ENCODE peak calls at places on chromosomes 2 and 18, in five cellular contexts. N is Calu3; D is activated CD4-positive, alpha-beta T cell treated with anti-CD3 and anti-CD28 coated beads, Interleukin-2, amount 50 U/mL, for 1 hour; M is NCI-H1417; Y is CD8-positive, alpha-beta T cell. S is an unnamed sample.
A peak's percentile ranks its signal among the peaks of the same experiment; 100 is the strongest.

GRCh38 chr2:15663802-15664201 is 72.1 kb downstream of the DDX1 start:
- DNase-seq in N (no peak), D (no peak), M (no peak), Y (no peak), S (no peak)

GRCh38 chr2:240467659-240468299 is 32.3 kb downstream of the GPC1 start:
- DNase-seq in N (no peak), D (peak; percentile 0), M (no peak), Y (no peak), S (peak; percentile 4)

GRCh38 chr18:21330122-21330701 is 88.2 kb downstream of the GREB1L start:
- DNase-seq in N (peak; percentile 19), D (no peak), M (no peak), Y (no peak), S (no peak)

GRCh38 chr2:48423376-48423775 is 106.6 kb upstream of the STON1 start:
- DNase-seq in N (no peak), D (no peak), M (no peak), Y (no peak), S (no peak)

GRCh38 chr2:189824694-189825396 is 40.6 kb downstream of the PMS1 start:
- DNase-seq in N (no peak), D (no peak), M (no peak), Y (no peak), S (no peak)

GRCh38 chr18:54882318-54882717 is 54.0 kb downstream of the RAB27B start:
- DNase-seq in N (no peak), D (no peak), M (no peak), Y (no peak), S (no peak)

GRCh38 chr2:226180485-226180884 is 619.1 kb downstream of the IRS1 start:
- DNase-seq in N (no peak), D (no peak), M (no peak), Y (no peak), S (no peak)

GRCh38 chr18:25305584-25305983 is 46.4 kb downstream of the ZNF521 start:
- DNase-seq in N (no peak), D (no peak), M (no peak), Y (no peak), S (no peak)

GRCh38 chr2:241645915-241646250 is 8.4 kb downstream of the ATG4B start:
- DNase-seq in N (no peak), D (no peak), M (no peak), Y (no peak), S (no peak)

GRCh38 chr18:75201936-75202335 is 7.0 kb downstream of the PTGR3 start:
- DNase-seq in N (no peak), D (no peak), M (no peak), Y (no peak), S (no peak)

GRCh38 chr2:139122711-139123158 is 342.5 kb upstream of the NXPH2 start:
- DNase-seq in N (peak; percentile 32), D (no peak), M (no peak), Y (no peak), S (no peak)

GRCh38 chr18:44803019-44803650 is 122.4 kb downstream of the SETBP1 start:
- DNase-seq in N (no peak), D (no peak), M (no peak), Y (no peak), S (no peak)

GRCh38 chr2:148874868-148875341 is at the start of gene KIF5C:
- DNase-seq in N (peak; percentile 91), D (peak; percentile 87), M (peak; percentile 81), Y (peak; percentile 87), S (peak; percentile 89)

GRCh38 chr2:12720181-12720580 is 3.4 kb downstream of the TRIB2 start:
- DNase-seq in N (no peak), D (no peak), M (peak; percentile 26), Y (no peak), S (no peak)

GRCh38 chr18:43661570-43661969 is 384.3 kb upstream of the SYT4 start:
- DNase-seq in N (peak; percentile 61), D (no peak), M (peak; percentile 28), Y (no peak), S (peak; percentile 24)

GRCh38 chr2:231130657-231131056 is 5.8 kb upstream of the HTR2B start:
- DNase-seq in N (no peak), D (no peak), M (no peak), Y (no peak), S (no peak)

GRCh38 chr2:217614498-217614897 is 388.3 kb downstream of the TNS1 start:
- DNase-seq in N (no peak), D (no peak), M (no peak), Y (no peak), S (no peak)

GRCh38 chr2:46731280-46731679 is 184.3 kb downstream of the MCFD2 start:
- DNase-seq in N (no peak), D (no peak), M (no peak), Y (no peak), S (no peak)

GRCh38 chr2:69570474-69570873 is 73.1 kb downstream of the AAK1 start:
- DNase-seq in N (no peak), D (no peak), M (no peak), Y (no peak), S (no peak)